ENCODE peak calls at places on chromosome 16, in four cellular contexts. One of them, this sample, is unnamed.

GRCh38 chr16:53457670-53458069 is 23.4 kb downstream of the RBL2 start:
- DNase-seq in mesenchymal stem cell: no peak
- DNase-seq in stimulated activated CD8-positive, alpha-beta memory T cell treated with anti-CD3 and anti-CD28 coated beads, Interleukin-4, amount 100 ng/mL, for 48 hours: peak
- DNase-seq in NCI-H1436 treated with DMSO at 0.1 percent for 48 hours: no peak
- DNase-seq in this sample: no peak

GRCh38 chr16:967546-968295 is 3.1 kb downstream of the LMF1 start:
- DNase-seq in stimulated activated CD8-positive, alpha-beta memory T cell treated with anti-CD3 and anti-CD28 coated beads, Interleukin-4, amount 100 ng/mL, for 48 hours: no peak
- DNase-seq in mesenchymal stem cell: no peak
- DNase-seq in NCI-H1436 treated with DMSO at 0.1 percent for 48 hours: no peak
- DNase-seq in this sample: no peak

GRCh38 chr16:1208239-1208830 is 16.7 kb downstream of the TPSG1 start:
- DNase-seq in stimulated activated CD8-positive, alpha-beta memory T cell treated with anti-CD3 and anti-CD28 coated beads, Interleukin-4, amount 100 ng/mL, for 48 hours: no peak
- DNase-seq in NCI-H1436 treated with DMSO at 0.1 percent for 48 hours: no peak
- DNase-seq in mesenchymal stem cell: no peak
- DNase-seq in this sample: no peak

GRCh38 chr16:30065943-30066881 is 652 bp downstream of the ALDOA start:
- DNase-seq in mesenchymal stem cell: no peak
- DNase-seq in stimulated activated CD8-positive, alpha-beta memory T cell treated with anti-CD3 and anti-CD28 coated beads, Interleukin-4, amount 100 ng/mL, for 48 hours: peak
- DNase-seq in NCI-H1436 treated with DMSO at 0.1 percent for 48 hours: no peak
- DNase-seq in this sample: no peak

GRCh38 chr16:11700264-11701029 is 32.2 kb downstream of the SNN start:
- DNase-seq in mesenchymal stem cell: peak
- DNase-seq in NCI-H1436 treated with DMSO at 0.1 percent for 48 hours: no peak
- DNase-seq in stimulated activated CD8-positive, alpha-beta memory T cell treated with anti-CD3 and anti-CD28 coated beads, Interleukin-4, amount 100 ng/mL, for 48 hours: no peak
- DNase-seq in this sample: no peak

GRCh38 chr16:50154369-50154947 is 1.4 kb downstream of the TENT4B start:
- DNase-seq in mesenchymal stem cell: no peak
- DNase-seq in NCI-H1436 treated with DMSO at 0.1 percent for 48 hours: no peak
- DNase-seq in stimulated activated CD8-positive, alpha-beta memory T cell treated with anti-CD3 and anti-CD28 coated beads, Interleukin-4, amount 100 ng/mL, for 48 hours: peak
- DNase-seq in this sample: no peak

GRCh38 chr16:51388516-51388951 is 237.5 kb upstream of the SALL1 start:
- DNase-seq in stimulated activated CD8-positive, alpha-beta memory T cell treated with anti-CD3 and anti-CD28 coated beads, Interleukin-4, amount 100 ng/mL, for 48 hours: no peak
- DNase-seq in mesenchymal stem cell: no peak
- DNase-seq in NCI-H1436 treated with DMSO at 0.1 percent for 48 hours: no peak
- DNase-seq in this sample: no peak

GRCh38 chr16:19598805-19599204 is 43.3 kb downstream of the VPS35L start:
- DNase-seq in NCI-H1436 treated with DMSO at 0.1 percent for 48 hours: no peak
- DNase-seq in mesenchymal stem cell: no peak
- DNase-seq in stimulated activated CD8-positive, alpha-beta memory T cell treated with anti-CD3 and anti-CD28 coated beads, Interleukin-4, amount 100 ng/mL, for 48 hours: no peak
- DNase-seq in this sample: no peak

GRCh38 chr16:53848277-53848942 is 144.5 kb downstream of the FTO start:
- DNase-seq in mesenchymal stem cell: peak
- DNase-seq in NCI-H1436 treated with DMSO at 0.1 percent for 48 hours: no peak
- DNase-seq in stimulated activated CD8-positive, alpha-beta memory T cell treated with anti-CD3 and anti-CD28 coated beads, Interleukin-4, amount 100 ng/mL, for 48 hours: no peak
- DNase-seq in this sample: peak

GRCh38 chr16:8204769-8205168 is 385.5 kb downstream of the TMEM114 start:
- DNase-seq in mesenchymal stem cell: no peak
- DNase-seq in NCI-H1436 treated with DMSO at 0.1 percent for 48 hours: no peak
- DNase-seq in stimulated activated CD8-positive, alpha-beta memory T cell treated with anti-CD3 and anti-CD28 coated beads, Interleukin-4, amount 100 ng/mL, for 48 hours: no peak
- DNase-seq in this sample: no peak

GRCh38 chr16:10202650-10203049 is 20.4 kb upstream of the GRIN2A start:
- DNase-seq in mesenchymal stem cell: no peak
- DNase-seq in NCI-H1436 treated with DMSO at 0.1 percent for 48 hours: no peak
- DNase-seq in stimulated activated CD8-positive, alpha-beta memory T cell treated with anti-CD3 and anti-CD28 coated beads, Interleukin-4, amount 100 ng/mL, for 48 hours: no peak
- DNase-seq in this sample: no peak

GRCh38 chr16:57265850-57266530 is 18.5 kb downstream of the PLLP start:
- DNase-seq in stimulated activated CD8-positive, alpha-beta memory T cell treated with anti-CD3 and anti-CD28 coated beads, Interleukin-4, amount 100 ng/mL, for 48 hours: no peak
- DNase-seq in mesenchymal stem cell: no peak
- DNase-seq in NCI-H1436 treated with DMSO at 0.1 percent for 48 hours: no peak
- DNase-seq in this sample: no peak

GRCh38 chr16:85800321-85800669 is 800 bp downstream of the COX4I1 start:
- DNase-seq in stimulated activated CD8-positive, alpha-beta memory T cell treated with anti-CD3 and anti-CD28 coated beads, Interleukin-4, amount 100 ng/mL, for 48 hours: peak
- DNase-seq in NCI-H1436 treated with DMSO at 0.1 percent for 48 hours: no peak
- DNase-seq in mesenchymal stem cell: no peak
- DNase-seq in this sample: no peak

GRCh38 chr16:51818342-51818944 is 667.4 kb upstream of the SALL1 start:
- DNase-seq in NCI-H1436 treated with DMSO at 0.1 percent for 48 hours: no peak
- DNase-seq in stimulated activated CD8-positive, alpha-beta memory T cell treated with anti-CD3 and anti-CD28 coated beads, Interleukin-4, amount 100 ng/mL, for 48 hours: peak
- DNase-seq in mesenchymal stem cell: peak
- DNase-seq in this sample: no peak

GRCh38 chr16:48075398-48075797 is 80.4 kb downstream of the ABCC12 start:
- DNase-seq in stimulated activated CD8-positive, alpha-beta memory T cell treated with anti-CD3 and anti-CD28 coated beads, Interleukin-4, amount 100 ng/mL, for 48 hours: no peak
- DNase-seq in NCI-H1436 treated with DMSO at 0.1 percent for 48 hours: no peak
- DNase-seq in mesenchymal stem cell: peak
- DNase-seq in this sample: no peak

GRCh38 chr16:47377156-47377555 is 83.7 kb downstream of the ITFG1 start:
- DNase-seq in mesenchymal stem cell: peak
- DNase-seq in stimulated activated CD8-positive, alpha-beta memory T cell treated with anti-CD3 and anti-CD28 coated beads, Interleukin-4, amount 100 ng/mL, for 48 hours: no peak
- DNase-seq in NCI-H1436 treated with DMSO at 0.1 percent for 48 hours: no peak
- DNase-seq in this sample: no peak

GRCh38 chr16:65229191-65229662 is 107.4 kb upstream of the CDH11 start:
- DNase-seq in mesenchymal stem cell: peak
- DNase-seq in stimulated activated CD8-positive, alpha-beta memory T cell treated with anti-CD3 and anti-CD28 coated beads, Interleukin-4, amount 100 ng/mL, for 48 hours: no peak
- DNase-seq in NCI-H1436 treated with DMSO at 0.1 percent for 48 hours: no peak
- DNase-seq in this sample: no peak

GRCh38 chr16:26204138-26204537 is 512.4 kb downstream of the HS3ST4 start:
- DNase-seq in NCI-H1436 treated with DMSO at 0.1 percent for 48 hours: no peak
- DNase-seq in mesenchymal stem cell: no peak
- DNase-seq in stimulated activated CD8-positive, alpha-beta memory T cell treated with anti-CD3 and anti-CD28 coated beads, Interleukin-4, amount 100 ng/mL, for 48 hours: peak
- DNase-seq in this sample: no peak

GRCh38 chr16:75287708-75288107 is 36.3 kb upstream of the BCAR1 start:
- DNase-seq in NCI-H1436 treated with DMSO at 0.1 percent for 48 hours: no peak
- DNase-seq in mesenchymal stem cell: no peak
- DNase-seq in stimulated activated CD8-positive, alpha-beta memory T cell treated with anti-CD3 and anti-CD28 coated beads, Interleukin-4, amount 100 ng/mL, for 48 hours: no peak
- DNase-seq in this sample: no peak

GRCh38 chr16:14576532-14576931 is 53.5 kb downstream of the PARN start:
- DNase-seq in stimulated activated CD8-positive, alpha-beta memory T cell treated with anti-CD3 and anti-CD28 coated beads, Interleukin-4, amount 100 ng/mL, for 48 hours: no peak
- DNase-seq in NCI-H1436 treated with DMSO at 0.1 percent for 48 hours: no peak
- DNase-seq in mesenchymal stem cell: no peak
- DNase-seq in this sample: no peak

GRCh38 chr16:15466131-15466530 is 31.7 kb downstream of the BMERB1 start:
- DNase-seq in NCI-H1436 treated with DMSO at 0.1 percent for 48 hours: no peak
- DNase-seq in stimulated activated CD8-positive, alpha-beta memory T cell treated with anti-CD3 and anti-CD28 coated beads, Interleukin-4, amount 100 ng/mL, for 48 hours: no peak
- DNase-seq in mesenchymal stem cell: no peak
- DNase-seq in this sample: no peak

GRCh38 chr16:12124742-12125141 is 148.2 kb downstream of the SNX29 start:
- DNase-seq in stimulated activated CD8-positive, alpha-beta memory T cell treated with anti-CD3 and anti-CD28 coated beads, Interleukin-4, amount 100 ng/mL, for 48 hours: no peak
- DNase-seq in NCI-H1436 treated with DMSO at 0.1 percent for 48 hours: no peak
- DNase-seq in mesenchymal stem cell: no peak
- DNase-seq in this sample: no peak

GRCh38 chr16:3022208-3022696 is 1.5 kb downstream of the HCFC1R1 start:
- DNase-seq in stimulated activated CD8-positive, alpha-beta memory T cell treated with anti-CD3 and anti-CD28 coated beads, Interleukin-4, amount 100 ng/mL, for 48 hours: peak
- DNase-seq in mesenchymal stem cell: peak
- DNase-seq in NCI-H1436 treated with DMSO at 0.1 percent for 48 hours: no peak
- DNase-seq in this sample: no peak

GRCh38 chr16:62190426-62190825 is 154.2 kb upstream of the CDH8 start:
- DNase-seq in NCI-H1436 treated with DMSO at 0.1 percent for 48 hours: no peak
- DNase-seq in mesenchymal stem cell: peak
- DNase-seq in stimulated activated CD8-positive, alpha-beta memory T cell treated with anti-CD3 and anti-CD28 coated beads, Interleukin-4, amount 100 ng/mL, for 48 hours: no peak
- DNase-seq in this sample: no peak

GRCh38 chr16:68857479-68857878 is 14.1 kb downstream of the TANGO6 start:
- DNase-seq in mesenchymal stem cell: no peak
- DNase-seq in NCI-H1436 treated with DMSO at 0.1 percent for 48 hours: no peak
- DNase-seq in stimulated activated CD8-positive, alpha-beta memory T cell treated with anti-CD3 and anti-CD28 coated beads, Interleukin-4, amount 100 ng/mL, for 48 hours: no peak
- DNase-seq in this sample: no peak

GRCh38 chr16:6335072-6335471 is 997.6 kb upstream of the RBFOX1 start:
- DNase-seq in mesenchymal stem cell: no peak
- DNase-seq in NCI-H1436 treated with DMSO at 0.1 percent for 48 hours: no peak
- DNase-seq in stimulated activated CD8-positive, alpha-beta memory T cell treated with anti-CD3 and anti-CD28 coated beads, Interleukin-4, amount 100 ng/mL, for 48 hours: peak
- DNase-seq in this sample: no peak

GRCh38 chr16:89925596-89926079 is 2.5 kb downstream of the TUBB3 start:
- DNase-seq in mesenchymal stem cell: peak
- DNase-seq in NCI-H1436 treated with DMSO at 0.1 percent for 48 hours: no peak
- DNase-seq in stimulated activated CD8-positive, alpha-beta memory T cell treated with anti-CD3 and anti-CD28 coated beads, Interleukin-4, amount 100 ng/mL, for 48 hours: no peak
- DNase-seq in this sample: no peak

GRCh38 chr16:27779719-27780161 is 229.8 kb downstream of the KATNIP start:
- DNase-seq in NCI-H1436 treated with DMSO at 0.1 percent for 48 hours: no peak
- DNase-seq in stimulated activated CD8-positive, alpha-beta memory T cell treated with anti-CD3 and anti-CD28 coated beads, Interleukin-4, amount 100 ng/mL, for 48 hours: no peak
- DNase-seq in mesenchymal stem cell: no peak
- DNase-seq in this sample: no peak

GRCh38 chr16:60077791-60078280 is 1343.7 kb upstream of the GOT2 start:
- DNase-seq in mesenchymal stem cell: no peak
- DNase-seq in stimulated activated CD8-positive, alpha-beta memory T cell treated with anti-CD3 and anti-CD28 coated beads, Interleukin-4, amount 100 ng/mL, for 48 hours: no peak
- DNase-seq in NCI-H1436 treated with DMSO at 0.1 percent for 48 hours: no peak
- DNase-seq in this sample: no peak

GRCh38 chr16:63714876-63715275 is 1407.0 kb downstream of the CDH11 start:
- DNase-seq in NCI-H1436 treated with DMSO at 0.1 percent for 48 hours: no peak
- DNase-seq in mesenchymal stem cell: no peak
- DNase-seq in stimulated activated CD8-positive, alpha-beta memory T cell treated with anti-CD3 and anti-CD28 coated beads, Interleukin-4, amount 100 ng/mL, for 48 hours: no peak
- DNase-seq in this sample: peak

GRCh38 chr16:17801024-17801423 is 330.3 kb upstream of the XYLT1 start:
- DNase-seq in mesenchymal stem cell: no peak
- DNase-seq in stimulated activated CD8-positive, alpha-beta memory T cell treated with anti-CD3 and anti-CD28 coated beads, Interleukin-4, amount 100 ng/mL, for 48 hours: no peak
- DNase-seq in NCI-H1436 treated with DMSO at 0.1 percent for 48 hours: no peak
- DNase-seq in this sample: no peak

GRCh38 chr16:3829631-3830536 is 50.6 kb downstream of the CREBBP start:
- DNase-seq in NCI-H1436 treated with DMSO at 0.1 percent for 48 hours: no peak
- DNase-seq in mesenchymal stem cell: peak
- DNase-seq in stimulated activated CD8-positive, alpha-beta memory T cell treated with anti-CD3 and anti-CD28 coated beads, Interleukin-4, amount 100 ng/mL, for 48 hours: no peak
- DNase-seq in this sample: no peak

GRCh38 chr16:85541619-85542547 is 71.2 kb upstream of the GSE1 start:
- DNase-seq in NCI-H1436 treated with DMSO at 0.1 percent for 48 hours: no peak
- DNase-seq in stimulated activated CD8-positive, alpha-beta memory T cell treated with anti-CD3 and anti-CD28 coated beads, Interleukin-4, amount 100 ng/mL, for 48 hours: no peak
- DNase-seq in mesenchymal stem cell: no peak
- DNase-seq in this sample: no peak

GRCh38 chr16:87384162-87384999 is 805 bp upstream of the FBXO31 start:
- DNase-seq in NCI-H1436 treated with DMSO at 0.1 percent for 48 hours: no peak
- DNase-seq in mesenchymal stem cell: no peak
- DNase-seq in stimulated activated CD8-positive, alpha-beta memory T cell treated with anti-CD3 and anti-CD28 coated beads, Interleukin-4, amount 100 ng/mL, for 48 hours: no peak
- DNase-seq in this sample: no peak